ENCODE peak calls at places on chromosomes 3 and 15, in eight cellular contexts. E, L, F, Z, Q, T, C and W are unnamed samples. For H3K36me3, the result is how much of the 10 kb centered on the place peaks cover.

GRCh38 chr3:59559721-59560514 is 510.1 kb upstream of the CFAP20DC start:
- DNase-seq in E (peak), L (peak), F (peak), Z (peak), Q (peak), T (no peak), C (no peak), W (peak)

GRCh38 chr15:37880009-37880834 is 54.2 kb upstream of the TMCO5A start:
- DNase-seq in E (peak), L (peak), F (peak), Z (peak), Q (peak), T (peak), C (peak), W (peak)

GRCh38 chr3:125003369-125003853 is 52.4 kb downstream of the HEG1 start:
- DNase-seq in E (peak), L (peak), F (no peak), Z (peak), Q (no peak), T (no peak), C (no peak), W (peak)

GRCh38 chr15:78620021-78620838 is 566 bp downstream of the CHRNA3 start:
- DNase-seq in E (peak), L (no peak), F (no peak), Z (no peak), Q (no peak), T (peak), C (no peak), W (no peak)

GRCh38 chr15:68224546-68225250 is 4.8 kb downstream of the CLN6 start:
- DNase-seq in E (no peak), L (no peak), F (no peak), Z (no peak), Q (no peak), T (no peak), C (peak), W (no peak)

GRCh38 chr3:169879013-169879412 is 9.3 kb upstream of the LRRC31 start:
- DNase-seq in E (peak), L (no peak), F (no peak), Z (no peak), Q (no peak), T (no peak), C (no peak), W (no peak)

GRCh38 chr15:25481208-25481862 is 42.5 kb upstream of the UBE3A start:
- DNase-seq in E (peak), L (no peak), F (peak), Z (peak), Q (no peak), T (peak), C (no peak), W (no peak)

GRCh38 chr15:91165850-91166249 is 65.8 kb downstream of the SV2B start:
- DNase-seq in E (peak), L (no peak), F (no peak), Z (no peak), Q (no peak), T (no peak), C (no peak), W (no peak)

GRCh38 chr15:89753855-89754254 is 2.8 kb upstream of the MESP1 start:
- DNase-seq in E (no peak), L (no peak), F (no peak), Z (no peak), Q (no peak), T (no peak), C (no peak), W (no peak)

GRCh38 chr15:89758283-89758682 is 7.2 kb upstream of the MESP1 start:
- DNase-seq in E (no peak), L (no peak), F (no peak), Z (no peak), Q (no peak), T (no peak), C (no peak), W (no peak)

GRCh38 chr15:89756897-89757296 is 5.8 kb upstream of the MESP1 start:
- DNase-seq in E (no peak), L (no peak), F (no peak), Z (peak), Q (no peak), T (no peak), C (no peak), W (no peak)

GRCh38 chr15:89754361-89755154 is 3.5 kb upstream of the MESP1 start:
- DNase-seq in E (no peak), L (peak), F (peak), Z (peak), Q (no peak), T (no peak), C (no peak), W (no peak)

DNA sequence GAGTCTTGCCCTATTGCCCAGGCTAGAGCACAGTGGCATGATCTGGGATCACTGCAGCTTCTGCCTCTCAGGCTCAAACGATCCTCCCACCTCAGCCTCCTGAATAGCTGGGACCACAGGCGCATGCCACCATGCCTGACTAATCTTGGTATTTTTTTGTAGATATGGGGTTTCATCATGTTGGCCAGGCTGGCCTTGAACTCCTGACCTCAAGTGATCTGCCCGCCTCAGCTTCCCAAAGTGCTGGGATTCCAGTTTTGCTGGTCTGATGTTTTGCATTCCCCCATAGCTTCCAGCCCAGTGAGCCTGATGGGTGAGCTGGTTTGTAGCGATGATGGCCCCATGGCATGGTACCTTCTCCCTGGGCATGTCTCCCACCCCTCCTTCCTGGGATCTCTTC is 4.7 kb upstream of the MESP1 start:
- DNase-seq in E (no peak), L (no peak), F (no peak), Z (no peak), Q (no peak), T (no peak), C (no peak), W (no peak)
- H3K36me3 ChIP-seq in E (under half), L (under half), F (under half), Z (under half), Q (under half), T (under half), C (under half), W (under half)

GRCh38 chr3:128929364-128929763 is 49.9 kb downstream of the ACAD9 start:
- DNase-seq in E (no peak), L (no peak), F (no peak), Z (no peak), Q (no peak), T (no peak), C (no peak), W (no peak)

GRCh38 chr3:128919988-128920387 is 40.6 kb downstream of the ACAD9 start:
- DNase-seq in E (no peak), L (no peak), F (no peak), Z (no peak), Q (no peak), T (no peak), C (no peak), W (no peak)

GRCh38 chr3:128922804-128923459 is 43.5 kb downstream of the ACAD9 start:
- DNase-seq in E (no peak), L (no peak), F (no peak), Z (no peak), Q (no peak), T (no peak), C (no peak), W (no peak)

GRCh38 chr3:128923607-128924385 is 44.4 kb downstream of the ACAD9 start:
- DNase-seq in E (no peak), L (no peak), F (no peak), Z (no peak), Q (no peak), T (no peak), C (no peak), W (no peak)
- H3K4me3 ChIP-seq in E (no peak), L (no peak), F (no peak), Z (no peak), Q (no peak), T (no peak), C (no peak), W (no peak)

DNA sequence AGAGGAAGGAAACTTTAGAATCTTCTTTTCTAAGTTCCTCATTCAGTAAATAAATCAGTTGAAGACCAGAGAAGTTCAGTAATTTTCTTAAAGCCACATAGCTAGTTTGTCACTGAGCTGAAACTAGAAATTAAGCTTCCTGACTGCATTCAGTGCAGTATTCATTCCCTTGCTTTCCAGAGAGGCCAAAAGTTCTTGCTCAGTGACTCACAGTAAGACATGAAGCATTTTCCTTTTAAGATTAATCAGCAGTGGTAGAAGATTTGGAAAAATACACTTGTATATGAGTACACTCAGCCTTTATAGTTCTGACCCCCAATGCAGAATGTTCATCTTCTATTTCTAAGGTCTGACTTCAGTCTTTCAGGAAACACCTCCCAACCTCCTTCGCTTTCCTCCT is 83.5 kb upstream of the TSEN2 start:
- DNase-seq in E (peak), L (peak), F (no peak), Z (peak), Q (peak), T (no peak), C (no peak), W (peak)
- H2AFZ ChIP-seq in E (no peak), L (no peak), F (no peak), Z (no peak), Q (no peak), T (no peak), C (no peak), W (no peak)

GRCh38 chr3:11307830-11308432 is 35.7 kb downstream of the ATG7 start:
- DNase-seq in E (peak), L (no peak), F (no peak), Z (no peak), Q (no peak), T (no peak), C (no peak), W (no peak)

GRCh38 chr3:11310258-11310657 is 38.1 kb downstream of the ATG7 start:
- DNase-seq in E (no peak), L (no peak), F (no peak), Z (no peak), Q (no peak), T (no peak), C (no peak), W (no peak)

GRCh38 chr3:11305509-11305908 is 33.3 kb downstream of the ATG7 start:
- DNase-seq in E (peak), L (peak), F (no peak), Z (peak), Q (peak), T (no peak), C (no peak), W (no peak)

GRCh38 chr3:11304160-11304559 is 32.0 kb downstream of the ATG7 start:
- DNase-seq in E (no peak), L (no peak), F (no peak), Z (no peak), Q (no peak), T (no peak), C (no peak), W (no peak)

DNA sequence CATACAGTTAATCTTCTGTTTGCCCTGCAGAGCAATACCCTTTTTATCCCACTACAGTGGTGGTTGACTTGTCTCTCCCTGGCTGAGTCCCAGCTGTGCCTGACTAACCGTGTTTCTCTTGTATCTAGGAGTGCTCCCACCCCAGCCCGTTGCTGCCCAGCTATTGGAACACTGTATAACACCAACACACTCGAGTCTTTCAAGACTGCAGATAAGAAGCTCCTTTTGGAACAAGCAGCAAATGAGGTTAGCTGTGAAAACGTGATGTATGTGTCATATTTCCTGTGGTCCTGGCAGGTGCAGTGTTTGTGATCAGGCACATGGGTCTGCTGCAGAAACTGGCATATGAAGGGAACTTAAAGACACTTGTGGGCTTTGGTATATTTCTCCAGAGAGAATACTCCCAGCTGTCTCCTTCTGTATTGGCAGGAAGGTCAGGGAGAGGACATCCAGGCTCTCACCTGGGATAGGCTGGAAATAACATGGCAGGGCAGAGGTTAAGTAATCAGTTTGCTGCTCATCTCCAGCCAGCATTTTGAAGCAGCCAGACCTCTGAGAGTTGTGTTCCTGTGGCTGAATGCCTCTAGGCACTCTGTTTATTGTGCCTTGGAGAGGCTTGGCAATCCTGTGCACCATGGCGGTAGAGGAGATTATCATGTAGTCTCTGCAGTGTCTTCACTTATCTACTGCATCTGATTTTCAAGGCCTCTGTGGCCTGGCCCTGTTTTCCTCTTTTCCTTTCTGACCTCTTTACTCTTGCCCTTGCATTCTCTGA is 34.8 kb downstream of the ATG7 start:
- DNase-seq in E (no peak), L (peak), F (no peak), Z (no peak), Q (no peak), T (no peak), C (no peak), W (no peak)
- H3K36me3 ChIP-seq in E (under half), L (under half), F (half or more), Z (half or more), Q (under half), T (half or more), C (half or more), W (under half)

DNA sequence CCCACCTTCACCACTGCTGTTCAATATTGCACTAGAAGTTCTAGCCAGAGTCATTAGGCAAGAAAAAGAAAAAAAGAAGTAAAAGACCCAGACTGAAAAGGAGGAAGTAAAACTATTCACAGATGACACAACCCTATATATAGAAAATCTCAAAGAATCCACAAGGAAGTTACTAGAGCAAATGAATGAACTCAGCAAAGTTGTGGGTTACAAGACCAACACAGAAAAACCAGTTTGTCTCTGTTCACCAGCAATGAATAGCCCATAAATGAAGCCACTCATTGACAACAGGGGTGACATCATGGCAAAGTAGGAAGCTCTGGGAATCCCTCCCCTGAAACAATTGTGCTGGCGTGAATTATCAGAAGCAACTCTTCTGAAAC is 4.6 kb downstream of the CFAP100 start:
- DNase-seq in E (no peak), L (no peak), F (peak), Z (peak), Q (peak), T (no peak), C (peak), W (no peak)
- H3K4me3 ChIP-seq in E (no peak), L (no peak), F (no peak), Z (no peak), Q (no peak), T (no peak), C (no peak), W (no peak)

GRCh38 chr3:142987707-142988106 is 13.7 kb upstream of the U2SURP start:
- DNase-seq in E (peak), L (peak), F (no peak), Z (no peak), Q (peak), T (no peak), C (no peak), W (no peak)
- H2AFZ ChIP-seq in E (peak), L (peak), F (no peak), Z (peak), Q (peak), T (peak), C (peak), W (peak)

DNA sequence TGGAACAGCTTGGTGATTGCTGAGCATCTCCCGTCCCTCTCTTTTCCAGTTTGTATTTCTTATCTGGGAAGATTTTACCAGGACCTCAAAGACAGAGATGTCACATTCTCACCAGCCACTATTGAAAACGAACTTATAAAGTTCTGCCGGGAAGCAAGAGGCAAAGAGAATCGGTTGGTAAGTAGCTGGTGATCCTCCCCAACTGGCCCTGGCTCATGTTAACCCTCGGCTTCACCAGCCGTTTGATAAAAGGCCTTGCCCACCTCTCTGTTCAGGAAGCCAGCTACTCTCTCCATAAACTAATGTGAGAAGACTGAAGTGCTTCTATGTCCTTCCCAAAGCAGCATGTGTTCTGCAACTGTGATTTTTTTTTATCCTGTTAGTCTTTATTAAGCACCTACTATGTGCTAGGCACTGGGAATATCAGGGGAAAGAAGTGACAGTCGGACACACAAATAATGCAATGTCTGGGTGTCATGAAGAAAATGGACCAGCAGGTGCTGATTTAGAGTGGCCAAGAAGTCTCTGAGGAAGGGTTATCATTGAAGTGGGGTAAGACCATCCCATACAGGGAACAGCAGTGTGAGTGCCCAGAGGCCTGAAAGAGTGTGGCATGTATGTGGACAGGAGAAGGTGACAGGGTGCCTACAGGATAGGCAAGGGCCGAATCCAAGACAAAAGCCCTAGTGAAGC is 1.2 kb downstream of the MANF start:
- DNase-seq in E (peak), L (no peak), F (no peak), Z (no peak), Q (no peak), T (no peak), C (peak), W (no peak)
- H3K36me3 ChIP-seq in E (under half), L (under half), F (under half), Z (under half), Q (under half), T (under half), C (under half), W (under half)